ENCODE peak calls at places on chromosomes 11 and 22, in six cellular contexts. D, O, M, J, V and R are unnamed samples.

GRCh38 chr22:17842386-17842785 is 68.1 kb upstream of the BID start:
- DNase-seq in M (no peak), V (no peak), J (no peak), D (peak; percentile 39), O (no peak), R (no peak)

GRCh38 chr22:42611076-42611475 is 3.6 kb downstream of the POLDIP3 start:
- DNase-seq in V (no peak), M (no peak), J (no peak), O (no peak), D (no peak), R (peak; percentile 51)

GRCh38 chr11:117229411-117229810 is 2.5 kb downstream of the PCSK7 start:
- DNase-seq in V (peak; percentile 57), M (no peak), J (no peak), O (no peak), D (no peak), R (no peak)

GRCh38 chr11:20010106-20010860 is 150.0 kb downstream of the DBX1 start:
- DNase-seq in M (no peak), O (no peak), J (no peak), V (no peak), D (no peak), R (no peak)

GRCh38 chr22:46783721-46784120 is 21.3 kb downstream of the TBC1D22A start:
- DNase-seq in J (no peak), V (no peak), O (peak; percentile 62), M (no peak), D (no peak), R (peak; percentile 80)

GRCh38 chr11:7115775-7116174 is 27.0 kb downstream of the RBMXL2 start:
- DNase-seq in O (no peak), J (no peak), M (no peak), V (no peak), D (no peak), R (peak; percentile 56)

GRCh38 chr22:37218771-37219411 is 6.6 kb upstream of the SSTR3 start:
- DNase-seq in D (no peak), J (no peak), M (no peak), O (no peak), V (no peak), R (no peak)

GRCh38 chr11:108122166-108122628 is 830 bp downstream of the ACAT1 start:
- DNase-seq in M (peak; percentile 34), J (no peak), O (peak; percentile 68), V (no peak), D (no peak), R (peak; percentile 21)

GRCh38 chr22:21001601-21002325 is at the start of gene THAP7:
- DNase-seq in M (peak; percentile 86), J (peak; percentile 90), D (peak; percentile 98), O (peak; percentile 95), V (peak; percentile 98), R (peak; percentile 94)

GRCh38 chr11:116703421-116703820 is 69.4 kb downstream of the BUD13 start:
- DNase-seq in J (no peak), D (no peak), V (no peak), M (no peak), O (no peak), R (no peak)

GRCh38 chr11:2137202-2138071 is 1.8 kb downstream of the IGF2 start:
- DNase-seq in O (peak; percentile 76), M (peak; percentile 85), J (no peak), D (no peak), V (no peak), R (peak; percentile 78)

GRCh38 chr22:20245577-20246367 is 22.3 kb downstream of the RTN4R start:
- DNase-seq in J (no peak), O (no peak), D (no peak), V (no peak), M (no peak), R (no peak)

GRCh38 chr11:71372693-71373657 is 75.2 kb downstream of the DHCR7 start:
- DNase-seq in D (no peak), M (peak; percentile 56), V (no peak), J (no peak), O (peak; percentile 50), R (peak; percentile 30)

GRCh38 chr11:811446-812245 is 1.9 kb downstream of the RPLP2 start:
- DNase-seq in V (no peak), J (no peak), D (no peak), O (peak; percentile 29), M (no peak), R (no peak)

GRCh38 chr11:130209944-130210854 is 50.6 kb downstream of the ST14 start:
- DNase-seq in O (no peak), D (no peak), M (no peak), J (no peak), V (no peak), R (no peak)

GRCh38 chr11:27055065-27055682 is 14.6 kb downstream of the BBOX1 start:
- DNase-seq in V (no peak), J (no peak), O (no peak), M (no peak), D (no peak), R (no peak)

GRCh38 chr11:126307706-126308105 is 3.8 kb downstream of the DCPS start:
- DNase-seq in M (no peak), V (no peak), D (peak; percentile 33), O (peak; percentile 40), J (no peak), R (peak; percentile 73)

GRCh38 chr22:39664485-39665200 is 94.1 kb downstream of the CACNA1I start:
- DNase-seq in J (no peak), V (no peak), M (no peak), D (peak; percentile 41), O (no peak), R (no peak)

GRCh38 chr22:43919106-43919965 is 4.3 kb upstream of the PNPLA3 start:
- DNase-seq in V (no peak), D (no peak), M (no peak), J (no peak), O (peak; percentile 63), R (peak; percentile 37)

GRCh38 chr22:38347181-38347943 is 30.1 kb upstream of the CSNK1E start:
- DNase-seq in O (no peak), J (no peak), D (no peak), M (no peak), V (no peak), R (no peak)

GRCh38 chr11:102830328-102830727 is 13.1 kb downstream of the MMP3 start:
- DNase-seq in M (no peak), D (no peak), J (no peak), O (no peak), V (no peak), R (peak; percentile 61)

GRCh38 chr11:106302416-106302815 is 225.0 kb downstream of the AASDHPPT start:
- DNase-seq in J (no peak), V (no peak), O (no peak), M (no peak), D (no peak), R (no peak)

GRCh38 chr22:49487950-49488349 is 339.7 kb downstream of the BRD1 start:
- DNase-seq in V (no peak), M (no peak), J (no peak), D (no peak), O (no peak), R (no peak)

GRCh38 chr11:134750619-134751018 is 338.6 kb upstream of the B3GAT1 start:
- DNase-seq in V (no peak), M (no peak), D (no peak), O (no peak), J (no peak), R (no peak)

GRCh38 chr11:134275534-134276395 is at the start of gene GLB1L3:
- DNase-seq in D (peak; percentile 76), V (no peak), O (no peak), M (no peak), J (peak; percentile 41), R (peak; percentile 65)

GRCh38 chr11:65906602-65907001 is 6.4 kb upstream of the FOSL1 start:
- DNase-seq in M (no peak), J (no peak), O (no peak), V (no peak), D (no peak), R (no peak)

GRCh38 chr11:126452718-126453117 is 97.2 kb downstream of the ST3GAL4 start:
- DNase-seq in M (no peak), O (no peak), D (no peak), V (no peak), J (no peak), R (no peak)

GRCh38 chr11:64192429-64192828 is 6.5 kb downstream of the STIP1 start:
- DNase-seq in M (no peak), D (no peak), V (no peak), O (no peak), J (no peak), R (no peak)